ENCODE peak calls at places on chromosomes 11 and 22, in eight cellular contexts. J is stimulated activated CD4-positive, alpha-beta T cell treated with anti-CD3 and anti-CD28 coated beads, Interleukin-1b, Interleukin-23, amount 100 ng/mL, for 24 hours; B is effector memory CD8-positive, alpha-beta T cell; L is NT2/D1; Z is astrocyte; R is effector CD8-positive, alpha-beta T cell; U is DMS79; G is T-cell. H is an unnamed sample.

GRCh38 chr11:117146521-117146920 is 2.4 kb downstream of the PAFAH1B2 start:
- DNase-seq in J (no peak), B (no peak), L (no peak), Z (peak; percentile 10), R (no peak), U (no peak), G (no peak), H (no peak)

GRCh38 chr11:1546536-1547466 is 25.3 kb downstream of the DUSP8 start:
- DNase-seq in J (peak; percentile 35), B (peak; percentile 55), L (peak; percentile 36), Z (no peak), R (no peak), U (peak; percentile 18), G (peak; percentile 43), H (peak; percentile 52)

GRCh38 chr11:72436667-72437066 is 2.3 kb upstream of the CLPB start:
- DNase-seq in J (no peak), B (no peak), L (no peak), Z (no peak), R (no peak), U (no peak), G (no peak), H (no peak)

GRCh38 chr22:30611197-30611596 is 4.2 kb downstream of the TCN2 start:
- DNase-seq in J (no peak), B (no peak), L (no peak), Z (no peak), R (no peak), U (no peak), G (no peak), H (no peak)

GRCh38 chr22:46057206-46057605 is 80.2 kb upstream of the WNT7B start:
- DNase-seq in J (no peak), B (no peak), L (no peak), Z (peak; percentile 48), R (no peak), U (no peak), G (no peak), H (no peak)

GRCh38 chr11:34150494-34151151 is 45.2 kb downstream of the NAT10 start:
- DNase-seq in J (no peak), B (no peak), L (no peak), Z (peak; percentile 24), R (no peak), U (no peak), G (no peak), H (no peak)

GRCh38 chr22:23036684-23037428 is 33.5 kb upstream of the GNAZ start:
- DNase-seq in J (no peak), B (no peak), L (no peak), Z (no peak), R (no peak), U (no peak), G (no peak), H (no peak)

GRCh38 chr11:92550871-92551270 is 326.3 kb downstream of the FAT3 start:
- DNase-seq in J (no peak), B (no peak), L (no peak), Z (no peak), R (no peak), U (no peak), G (no peak), H (no peak)

GRCh38 chr11:70314730-70315129 is 44.2 kb downstream of the PPFIA1 start:
- DNase-seq in J (no peak), B (no peak), L (no peak), Z (no peak), R (no peak), U (no peak), G (no peak), H (no peak)

GRCh38 chr11:65013130-65013691 is 749 bp upstream of the ARL2 start:
- DNase-seq in J (peak; percentile 90), B (peak; percentile 90), L (peak; percentile 70), Z (no peak), R (peak; percentile 86), U (no peak), G (no peak), H (no peak)

GRCh38 chr22:46984751-46985506 is 222.5 kb downstream of the TBC1D22A start:
- DNase-seq in J (no peak), B (no peak), L (no peak), Z (peak; percentile 78), R (no peak), U (no peak), G (no peak), H (no peak)

GRCh38 chr11:11416502-11416901 is 63.5 kb upstream of the CSNK2A3 start:
- DNase-seq in J (no peak), B (no peak), L (no peak), Z (peak; percentile 74), R (no peak), U (no peak), G (no peak), H (no peak)

GRCh38 chr11:14499178-14499559 is 442 bp downstream of the COPB1 start:
- DNase-seq in J (peak; percentile 25), B (no peak), L (no peak), Z (no peak), R (peak; percentile 38), U (no peak), G (peak; percentile 8), H (no peak)

GRCh38 chr11:121467965-121468364 is 15.2 kb upstream of the SORL1-AS1 start:
- DNase-seq in J (peak; percentile 76), B (peak; percentile 49), L (no peak), Z (peak; percentile 22), R (peak; percentile 52), U (peak; percentile 86), G (peak; percentile 69), H (peak; percentile 76)

GRCh38 chr22:39142088-39142667 is 10.3 kb downstream of the CBX7 start:
- DNase-seq in J (no peak), B (no peak), L (no peak), Z (no peak), R (no peak), U (no peak), G (no peak), H (no peak)

GRCh38 chr11:83773950-83774880 is 488.0 kb upstream of the CCDC90B start:
- DNase-seq in J (no peak), B (no peak), L (no peak), Z (peak; percentile 1), R (no peak), U (no peak), G (no peak), H (no peak)

GRCh38 chr11:47691979-47692378 is 23.2 kb downstream of the AGBL2 start:
- DNase-seq in J (no peak), B (no peak), L (no peak), Z (no peak), R (no peak), U (no peak), G (no peak), H (no peak)

GRCh38 chr11:75815345-75815983 is 454 bp downstream of the UVRAG start:
- DNase-seq in J (peak; percentile 17), B (peak; percentile 32), L (no peak), Z (peak; percentile 23), R (peak; percentile 41), U (no peak), G (peak; percentile 16), H (peak; percentile 42)

GRCh38 chr11:3159296-3160190 is 5.6 kb downstream of the OSBPL5 start:
- DNase-seq in J (no peak), B (no peak), L (no peak), Z (no peak), R (no peak), U (no peak), G (no peak), H (no peak)

GRCh38 chr11:10387209-10388083 is 67.6 kb upstream of the AMPD3 start:
- DNase-seq in J (no peak), B (no peak), L (no peak), Z (peak; percentile 93), R (no peak), U (no peak), G (no peak), H (no peak)

GRCh38 chr11:2376751-2377451 is at the start of gene CD81:
- DNase-seq in J (peak; percentile 46), B (peak; percentile 54), L (no peak), Z (no peak), R (peak; percentile 63), U (no peak), G (peak; percentile 63), H (peak; percentile 70)

GRCh38 chr11:1116104-1116503 is 41.4 kb downstream of the MUC2 start:
- DNase-seq in J (no peak), B (no peak), L (no peak), Z (no peak), R (no peak), U (no peak), G (no peak), H (no peak)

GRCh38 chr11:30381879-30382278 is 59.0 kb downstream of the ARL14EP start:
- DNase-seq in J (no peak), B (no peak), L (no peak), Z (no peak), R (no peak), U (no peak), G (no peak), H (no peak)

H was measured in immature natural killer cell.